ENCODE peak calls at places on chromosomes 11 and 22, in seven cellular contexts. S is fibroblast of the aortic adventitia, O is brain microvascular endothelial cell, R is fibroblast of mammary gland, J is choroid plexus epithelial cell, Y is uterus, G is lower leg skin. B is an unnamed sample.

GRCh38 chr11:134561348-134561720 is 149.3 kb upstream of the B3GAT1 start:
- DNase-seq in J (no peak), O (no peak), Y (no peak), G (peak; percentile 70), S (no peak), R (no peak), B (no peak)

GRCh38 chr22:48795664-48796063 is 1032.0 kb downstream of the BRD1 start:
- DNase-seq in S (no peak), Y (no peak), J (no peak), R (no peak), G (peak; percentile 50), O (no peak), B (no peak)

GRCh38 chr11:79860336-79860735 is 419.5 kb upstream of the TENM4 start:
- DNase-seq in O (no peak), Y (no peak), R (no peak), J (no peak), S (no peak), G (no peak), B (no peak)

GRCh38 chr22:21940521-21940920 is 12.1 kb downstream of the PPM1F start:
- DNase-seq in S (no peak), G (no peak), J (no peak), O (no peak), Y (no peak), R (no peak), B (no peak)

GRCh38 chr11:12179019-12179418 is 68.6 kb downstream of the MICAL2 start:
- DNase-seq in G (peak; percentile 85), Y (no peak), R (no peak), O (no peak), J (no peak), S (no peak), B (no peak)

GRCh38 chr11:32436751-32437405 is 1.5 kb upstream of the WT1 start:
- DNase-seq in Y (peak; percentile 46), J (no peak), R (no peak), O (no peak), G (no peak), S (no peak), B (no peak)

GRCh38 chr11:134224710-134225662 is 515 bp downstream of the VPS26B start:
- DNase-seq in R (no peak), S (no peak), Y (peak; percentile 39), O (no peak), G (peak; percentile 94), J (peak; percentile 34), B (peak; percentile 22)

GRCh38 chr22:37416806-37417205 is 10.5 kb downstream of the ELFN2 start:
- DNase-seq in J (no peak), S (no peak), O (no peak), G (no peak), Y (no peak), R (no peak), B (no peak)

GRCh38 chr11:67270256-67271211 is 4.3 kb downstream of the GRK2 start:
- DNase-seq in J (no peak), R (no peak), Y (peak; percentile 34), G (no peak), S (no peak), O (no peak), B (no peak)

GRCh38 chr11:93740802-93741093 is 547 bp downstream of the TAF1D start:
- DNase-seq in J (peak; percentile 79), S (peak; percentile 69), G (peak; percentile 88), Y (peak; percentile 45), R (peak; percentile 64), O (peak; percentile 46), B (peak; percentile 53)

GRCh38 chr22:30863161-30863833 is 105.3 kb downstream of the MORC2 start:
- DNase-seq in J (no peak), S (no peak), O (no peak), R (peak; percentile 16), G (peak; percentile 76), Y (no peak), B (no peak)

GRCh38 chr22:29503811-29504372 is 23.9 kb downstream of the NEFH start:
- DNase-seq in J (peak; percentile 86), S (peak; percentile 78), Y (peak; percentile 68), G (no peak), O (peak; percentile 67), R (peak; percentile 81), B (peak; percentile 59)

GRCh38 chr22:26837784-26838520 is 180.6 kb downstream of the MIAT start:
- DNase-seq in S (no peak), O (no peak), G (no peak), J (no peak), Y (no peak), R (no peak), B (no peak)

GRCh38 chr22:50729391-50730012 is 8.5 kb upstream of the ACR start:
- DNase-seq in Y (no peak), R (no peak), O (no peak), S (no peak), G (peak; percentile 77), J (no peak), B (peak; percentile 9)

GRCh38 chr11:128398517-128399152 is 188.7 kb downstream of the ETS1 start:
- DNase-seq in G (no peak), R (no peak), O (no peak), Y (no peak), J (no peak), S (no peak), B (no peak)

GRCh38 chr11:27209562-27210005 is 153.4 kb downstream of the CCDC34 start:
- DNase-seq in G (peak; percentile 88), J (peak; percentile 84), R (peak; percentile 97), S (peak; percentile 96), Y (no peak), O (peak; percentile 95), B (no peak)

GRCh38 chr11:118918686-118919280 is 6.9 kb downstream of the BCL9L start:
- DNase-seq in J (peak; percentile 89), G (no peak), Y (no peak), S (peak; percentile 25), O (no peak), R (peak; percentile 54), B (no peak)

GRCh38 chr11:62504158-62504973 is 42.2 kb downstream of the AHNAK start:
- DNase-seq in S (no peak), R (no peak), G (no peak), Y (no peak), O (no peak), J (no peak), B (no peak)

GRCh38 chr11:62506413-62506940 is 40.1 kb downstream of the AHNAK start:
- DNase-seq in Y (no peak), R (no peak), O (no peak), J (no peak), G (no peak), S (no peak), B (no peak)

GRCh38 chr11:62505784-62506145 is 40.8 kb downstream of the AHNAK start:
- DNase-seq in Y (no peak), R (no peak), J (no peak), G (peak; percentile 91), O (no peak), S (no peak), B (peak; percentile 43)

GRCh38 chr11:62507023-62507422 is 39.6 kb downstream of the AHNAK start:
- DNase-seq in G (no peak), J (no peak), S (no peak), R (no peak), O (no peak), Y (no peak), B (no peak)

GRCh38 chr11:62505112-62505783 is 41.4 kb downstream of the AHNAK start:
- DNase-seq in J (no peak), O (peak; percentile 16), S (no peak), R (no peak), Y (no peak), G (peak; percentile 91), B (no peak)
- H3K4me3 ChIP-seq in J (peak overlapping the region; percentile 44), O (peak overlapping the region; percentile 38), S (no peak overlapping the region), R (peak overlapping the region; percentile 9), Y (no peak overlapping the region), G (no peak overlapping the region), B (peak overlapping the region; percentile 22)

GRCh38 chr11:34799848-34800247 is 116.3 kb downstream of the APIP start:
- DNase-seq in J (no peak), O (no peak), G (no peak), R (no peak), Y (no peak), S (no peak), B (no peak)
- H3K4me3 ChIP-seq in J (no peak overlapping the region), O (no peak overlapping the region), G (no peak overlapping the region), R (no peak overlapping the region), Y (no peak overlapping the region), S (no peak overlapping the region), B (no peak overlapping the region)

GRCh38 chr22:40504285-40505249 is 132.0 kb downstream of the MRTFA start:
- DNase-seq in O (no peak), J (no peak), Y (no peak), G (no peak), S (no peak), R (no peak), B (no peak)

GRCh38 chr22:40502919-40503318 is 132.5 kb downstream of the SGSM3 start:
- DNase-seq in J (no peak), O (no peak), R (no peak), G (no peak), Y (no peak), S (no peak), B (no peak)

GRCh38 chr22:40499187-40499753 is 128.9 kb downstream of the SGSM3 start:
- DNase-seq in R (peak; percentile 99), O (peak; percentile 97), J (peak; percentile 98), Y (peak; percentile 47), G (no peak), S (peak; percentile 99), B (no peak)

DNA sequence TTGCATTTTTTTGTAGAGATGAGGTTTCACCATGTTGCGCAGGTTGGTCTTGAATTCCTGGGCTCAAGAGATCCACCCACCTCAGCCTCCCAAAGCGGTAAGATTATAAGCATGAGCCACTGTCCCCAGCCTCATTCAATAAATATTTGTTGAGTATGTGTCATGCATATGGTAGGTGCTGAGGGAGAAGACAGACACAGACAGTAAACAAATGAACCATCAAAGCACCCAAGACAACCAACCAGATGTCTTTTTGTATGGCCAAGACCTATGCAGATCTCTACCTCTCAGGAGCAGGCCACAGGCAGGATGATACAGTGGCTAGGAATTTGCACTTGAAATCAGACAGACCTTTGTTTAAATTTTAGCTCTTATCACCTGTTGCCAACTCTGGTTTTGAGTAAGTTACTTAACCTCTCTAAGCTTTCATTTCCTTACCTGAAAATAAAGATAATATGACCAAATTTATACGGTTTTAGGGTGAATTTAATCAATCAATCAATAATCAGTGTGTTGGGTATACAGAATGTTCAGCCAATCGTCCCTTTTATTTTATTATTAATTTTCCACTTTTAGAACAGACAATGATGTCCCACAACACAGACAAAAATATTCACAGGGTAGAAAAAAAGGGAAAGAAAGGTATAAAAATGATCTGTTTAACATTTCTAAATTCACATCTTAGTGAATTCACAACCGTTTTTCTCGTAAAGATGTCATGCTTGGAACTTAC is 128.2 kb downstream of the SGSM3 start:
- DNase-seq in R (peak; percentile 95), Y (no peak), J (peak; percentile 91), G (peak; percentile 39), S (peak; percentile 83), O (peak; percentile 94), B (no peak)
- H3K4me3 ChIP-seq in R (no peak overlapping the region), Y (no peak overlapping the region), J (no peak overlapping the region), G (no peak overlapping the region), S (no peak overlapping the region), O (no peak overlapping the region), B (no peak overlapping the region)

DNA sequence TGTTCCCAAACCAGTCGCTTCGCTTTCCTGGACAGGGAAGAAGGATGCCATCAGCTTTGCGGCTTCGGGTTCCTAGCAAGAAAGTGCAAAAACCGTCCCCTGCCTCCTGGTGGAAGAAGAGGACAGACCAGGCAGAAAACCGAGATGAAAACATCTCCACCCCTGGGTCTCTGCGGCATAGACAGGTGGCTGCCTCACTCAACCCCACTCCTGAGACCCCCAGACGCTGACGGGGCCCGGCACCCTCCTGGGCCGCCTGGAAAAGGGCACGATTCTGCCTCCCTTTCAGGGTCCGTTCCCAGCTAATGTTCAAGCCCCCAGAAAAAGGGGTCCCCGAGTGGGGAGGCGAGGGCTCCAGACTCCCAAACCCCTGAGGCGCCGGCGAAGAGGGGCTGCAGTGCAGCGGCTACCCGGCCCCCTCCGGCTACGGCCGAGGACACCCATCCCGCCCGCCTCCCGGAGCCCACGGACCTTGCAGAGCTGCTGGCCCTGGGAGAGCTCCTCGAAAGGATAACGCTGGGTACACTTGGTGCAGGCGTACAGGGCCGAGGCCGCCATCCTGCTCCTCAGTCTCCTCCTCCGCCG is 569 bp downstream of the FAM76B start:
- DNase-seq in S (peak; percentile 43), G (no peak), Y (no peak), O (peak; percentile 39), J (peak; percentile 54), R (peak; percentile 45), B (peak; percentile 11)
- H3K4me3 ChIP-seq in S (peak overlapping the region; percentile 87), G (peak overlapping the region; percentile 84), Y (peak overlapping the region; percentile 83), O (peak overlapping the region; percentile 94), J (peak overlapping the region; percentile 93), R (peak overlapping the region; percentile 97), B (peak overlapping the region; percentile 94)

B was measured in tibial nerve.